ENCODE peak calls at places on chromosomes 6 and 20, in nine cellular contexts. T is hepatocyte; O is right cardiac atrium; K is activated CD4-positive, alpha-beta T cell treated with anti-CD3 and anti-CD28 coated beads, Interleukin-2, amount 50 U/mL, for 4 hours; W is amniotic stem cell; V is PC-3; Q is BJ; L is GM04504; P is endodermal cell. U is an unnamed sample.

GRCh38 chr6:47478233-47479155 is 905 bp downstream of the CD2AP start:
- DNase-seq in T (peak), O (peak), K (no peak), W (no peak), V (peak), Q (no peak), L (no peak), P (peak), U (no peak)

GRCh38 chr20:46139908-46140482 is 21.9 kb downstream of the CD40 start:
- DNase-seq in T (no peak), O (no peak), K (no peak), W (no peak), V (no peak), Q (no peak), L (no peak), P (no peak), U (no peak)

GRCh38 chr20:23628402-23629016 is 9.2 kb downstream of the CST3 start:
- DNase-seq in T (peak), O (peak), K (no peak), W (no peak), V (no peak), Q (no peak), L (no peak), P (no peak), U (no peak)

GRCh38 chr20:3543901-3544507 is 73.2 kb downstream of the ATRN start:
- DNase-seq in T (peak), O (no peak), K (no peak), W (no peak), V (peak), Q (no peak), L (no peak), P (no peak), U (no peak)

GRCh38 chr20:59783020-59784010 is 150.1 kb downstream of the SYCP2 start:
- DNase-seq in T (peak), O (peak), K (no peak), W (no peak), V (peak), Q (no peak), L (peak), P (peak), U (peak)

GRCh38 chr6:17987576-17988421 is at the start of gene KIF13A:
- DNase-seq in T (peak), O (peak), K (peak), W (no peak), V (peak), Q (no peak), L (no peak), P (peak), U (no peak)

GRCh38 chr6:158040804-158041347 is 59.2 kb downstream of the SYNJ2 start:
- DNase-seq in T (peak), O (peak), K (no peak), W (no peak), V (no peak), Q (no peak), L (no peak), P (no peak), U (no peak)

GRCh38 chr6:80466981-80467380 is 360.5 kb downstream of the BCKDHB start:
- DNase-seq in T (no peak), O (no peak), K (no peak), W (no peak), V (no peak), Q (no peak), L (no peak), P (no peak), U (no peak)

GRCh38 chr6:87661503-87661902 is 40.5 kb downstream of the AKIRIN2 start:
- DNase-seq in T (no peak), O (no peak), K (no peak), W (no peak), V (no peak), Q (no peak), L (no peak), P (no peak), U (no peak)

GRCh38 chr6:66558189-66558588 is 851.2 kb upstream of the EYS start:
- DNase-seq in T (no peak), O (no peak), K (no peak), W (no peak), V (peak), Q (no peak), L (no peak), P (peak), U (no peak)

GRCh38 chr20:25389858-25390537 is 637 bp downstream of the ABHD12 start:
- DNase-seq in T (peak), O (peak), K (peak), W (no peak), V (peak), Q (no peak), L (no peak), P (peak), U (no peak)